ENCODE peak calls at places on chromosomes 12 and 14, in five cellular contexts. One of them, this sample, is unnamed.

GRCh38 chr12:64311877-64312276 is 78.7 kb downstream of the C12orf56 start:
- DNase-seq in NCI-H774: no peak
- DNase-seq in iPS DF 6.9: no peak
- DNase-seq in HT1080: no peak
- DNase-seq in lower lobe of right lung: no peak
- DNase-seq in this sample: no peak

GRCh38 chr14:45070215-45070614 is 13.7 kb upstream of the PRPF39 start:
- DNase-seq in NCI-H774: no peak
- DNase-seq in iPS DF 6.9: no peak
- DNase-seq in HT1080: peak; percentile 22
- DNase-seq in lower lobe of right lung: no peak
- DNase-seq in this sample: no peak

GRCh38 chr12:83074495-83074894 is 387.8 kb downstream of the TMTC2 start:
- DNase-seq in NCI-H774: no peak
- DNase-seq in iPS DF 6.9: no peak
- DNase-seq in HT1080: peak; percentile 4
- DNase-seq in lower lobe of right lung: no peak
- DNase-seq in this sample: no peak

GRCh38 chr12:59329457-59329856 is 266.4 kb upstream of the SLC16A7 start:
- DNase-seq in NCI-H774: no peak
- DNase-seq in iPS DF 6.9: no peak
- DNase-seq in HT1080: no peak
- DNase-seq in lower lobe of right lung: no peak
- DNase-seq in this sample: no peak

GRCh38 chr12:113462880-113463745 is 8.6 kb downstream of the LHX5 start:
- DNase-seq in NCI-H774: no peak
- DNase-seq in iPS DF 6.9: no peak
- DNase-seq in HT1080: no peak
- DNase-seq in lower lobe of right lung: no peak
- DNase-seq in this sample: no peak

GRCh38 chr12:90126125-90126524 is 417.5 kb upstream of the ATP2B1 start:
- DNase-seq in NCI-H774: no peak
- DNase-seq in iPS DF 6.9: no peak
- DNase-seq in HT1080: no peak
- DNase-seq in lower lobe of right lung: no peak
- DNase-seq in this sample: no peak

GRCh38 chr12:15846887-15847286 is 35.3 kb upstream of the STRAP start:
- DNase-seq in NCI-H774: no peak
- DNase-seq in iPS DF 6.9: no peak
- DNase-seq in HT1080: no peak
- DNase-seq in lower lobe of right lung: no peak
- DNase-seq in this sample: no peak

GRCh38 chr12:66694666-66695065 is 15.8 kb upstream of the GRIP1 start:
- DNase-seq in NCI-H774: no peak
- DNase-seq in iPS DF 6.9: no peak
- DNase-seq in HT1080: no peak
- DNase-seq in lower lobe of right lung: no peak
- DNase-seq in this sample: no peak

GRCh38 chr14:73717998-73718741 is 4.0 kb upstream of the PNMA1 start:
- DNase-seq in NCI-H774: no peak
- DNase-seq in iPS DF 6.9: no peak
- DNase-seq in HT1080: no peak
- DNase-seq in lower lobe of right lung: no peak
- DNase-seq in this sample: no peak

GRCh38 chr14:74407801-74408154 is 18.2 kb downstream of the SYNDIG1L start:
- DNase-seq in NCI-H774: no peak
- DNase-seq in iPS DF 6.9: no peak
- DNase-seq in HT1080: no peak
- DNase-seq in lower lobe of right lung: no peak
- DNase-seq in this sample: no peak

GRCh38 chr14:28742171-28742846 is 24.3 kb upstream of the FOXG1 start:
- DNase-seq in NCI-H774: no peak
- DNase-seq in iPS DF 6.9: no peak
- DNase-seq in HT1080: peak; percentile 22
- DNase-seq in lower lobe of right lung: no peak
- DNase-seq in this sample: no peak

GRCh38 chr12:51011960-51012359 is 14.2 kb downstream of the SLC11A2 start:
- DNase-seq in NCI-H774: no peak
- DNase-seq in iPS DF 6.9: no peak
- DNase-seq in HT1080: no peak
- DNase-seq in lower lobe of right lung: peak; percentile 55
- DNase-seq in this sample: no peak

GRCh38 chr12:109696485-109697269 is 16.9 kb upstream of the FAM222A start:
- DNase-seq in NCI-H774: no peak
- DNase-seq in iPS DF 6.9: no peak
- DNase-seq in HT1080: peak; percentile 40
- DNase-seq in lower lobe of right lung: no peak
- DNase-seq in this sample: no peak

GRCh38 chr12:90027041-90027440 is 318.4 kb upstream of the ATP2B1 start:
- DNase-seq in NCI-H774: no peak
- DNase-seq in iPS DF 6.9: no peak
- DNase-seq in HT1080: no peak
- DNase-seq in lower lobe of right lung: no peak
- DNase-seq in this sample: no peak

GRCh38 chr14:68768316-68768715 is 24.6 kb downstream of the ZFP36L1 start:
- DNase-seq in NCI-H774: no peak
- DNase-seq in iPS DF 6.9: no peak
- DNase-seq in HT1080: no peak
- DNase-seq in lower lobe of right lung: no peak
- DNase-seq in this sample: no peak

GRCh38 chr12:90333939-90334338 is 621.0 kb downstream of the CCER1 start:
- DNase-seq in NCI-H774: no peak
- DNase-seq in iPS DF 6.9: no peak
- DNase-seq in HT1080: peak; percentile 58
- DNase-seq in lower lobe of right lung: no peak
- DNase-seq in this sample: no peak

GRCh38 chr12:65741662-65742480 is 82.4 kb upstream of the HMGA2 start:
- DNase-seq in NCI-H774: no peak
- DNase-seq in iPS DF 6.9: no peak
- DNase-seq in HT1080: no peak
- DNase-seq in lower lobe of right lung: no peak
- DNase-seq in this sample: peak; percentile 48

GRCh38 chr12:98684199-98684598 is 39.1 kb downstream of the APAF1 start:
- DNase-seq in NCI-H774: no peak
- DNase-seq in iPS DF 6.9: no peak
- DNase-seq in HT1080: no peak
- DNase-seq in lower lobe of right lung: no peak
- DNase-seq in this sample: no peak

GRCh38 chr12:88258396-88258795 is 116.3 kb downstream of the TMTC3 start:
- DNase-seq in NCI-H774: no peak
- DNase-seq in iPS DF 6.9: no peak
- DNase-seq in HT1080: no peak
- DNase-seq in lower lobe of right lung: no peak
- DNase-seq in this sample: no peak

GRCh38 chr12:100437038-100437841 is 36.4 kb upstream of the NR1H4 start:
- DNase-seq in NCI-H774: no peak
- DNase-seq in iPS DF 6.9: no peak
- DNase-seq in HT1080: no peak
- DNase-seq in lower lobe of right lung: no peak
- DNase-seq in this sample: no peak

GRCh38 chr12:78096909-78097597 is 266.4 kb downstream of the NAV3 start:
- DNase-seq in NCI-H774: no peak
- DNase-seq in iPS DF 6.9: no peak
- DNase-seq in HT1080: no peak
- DNase-seq in lower lobe of right lung: no peak
- DNase-seq in this sample: no peak

GRCh38 chr12:39866135-39866534 is 239.7 kb downstream of the SLC2A13 start:
- DNase-seq in NCI-H774: no peak
- DNase-seq in iPS DF 6.9: no peak
- DNase-seq in HT1080: no peak
- DNase-seq in lower lobe of right lung: no peak
- DNase-seq in this sample: no peak

GRCh38 chr12:31000751-31001150 is 72.9 kb upstream of the DDX11 start:
- DNase-seq in NCI-H774: no peak
- DNase-seq in iPS DF 6.9: no peak
- DNase-seq in HT1080: no peak
- DNase-seq in lower lobe of right lung: no peak
- DNase-seq in this sample: no peak

GRCh38 chr14:89473979-89474378 is 56.9 kb upstream of the FOXN3 start:
- DNase-seq in NCI-H774: no peak
- DNase-seq in iPS DF 6.9: no peak
- DNase-seq in HT1080: no peak
- DNase-seq in lower lobe of right lung: no peak
- DNase-seq in this sample: no peak

GRCh38 chr14:100893760-100894159 is 9.8 kb downstream of the RTL1 start:
- DNase-seq in NCI-H774: no peak
- DNase-seq in iPS DF 6.9: no peak
- DNase-seq in HT1080: no peak
- DNase-seq in lower lobe of right lung: peak; percentile 31
- DNase-seq in this sample: no peak

GRCh38 chr12:94140556-94140955 is 7.8 kb upstream of the PLXNC1 start:
- DNase-seq in NCI-H774: peak; percentile 15
- DNase-seq in iPS DF 6.9: no peak
- DNase-seq in HT1080: peak; percentile 31
- DNase-seq in lower lobe of right lung: no peak
- DNase-seq in this sample: no peak

GRCh38 chr12:52256165-52256935 is 18.1 kb upstream of the KRT86 start:
- DNase-seq in NCI-H774: no peak
- DNase-seq in iPS DF 6.9: no peak
- DNase-seq in HT1080: no peak
- DNase-seq in lower lobe of right lung: peak; percentile 14
- DNase-seq in this sample: no peak

GRCh38 chr12:53070901-53071492 is 8.2 kb downstream of the SPRYD3 start:
- DNase-seq in NCI-H774: no peak
- DNase-seq in iPS DF 6.9: no peak
- DNase-seq in HT1080: no peak
- DNase-seq in lower lobe of right lung: no peak
- DNase-seq in this sample: no peak

GRCh38 chr14:24262821-24263733 is at the start of gene TGM1:
- DNase-seq in NCI-H774: no peak
- DNase-seq in iPS DF 6.9: no peak
- DNase-seq in HT1080: no peak
- DNase-seq in lower lobe of right lung: peak; percentile 41
- DNase-seq in this sample: no peak

GRCh38 chr14:63766616-63767015 is 38.8 kb upstream of the SGPP1 start:
- DNase-seq in NCI-H774: no peak
- DNase-seq in iPS DF 6.9: no peak
- DNase-seq in HT1080: no peak
- DNase-seq in lower lobe of right lung: no peak
- DNase-seq in this sample: no peak

GRCh38 chr12:128047266-128048060 is 219.5 kb upstream of the TMEM132C start:
- DNase-seq in NCI-H774: no peak
- DNase-seq in iPS DF 6.9: no peak
- DNase-seq in HT1080: no peak
- DNase-seq in lower lobe of right lung: no peak
- DNase-seq in this sample: no peak

GRCh38 chr14:54730156-54730961 is 163.4 kb downstream of the SAMD4A start:
- DNase-seq in NCI-H774: no peak
- DNase-seq in iPS DF 6.9: no peak
- DNase-seq in HT1080: peak; percentile 45
- DNase-seq in lower lobe of right lung: no peak
- DNase-seq in this sample: no peak

GRCh38 chr12:728781-729180 is 23.6 kb upstream of the WNK1 start:
- DNase-seq in NCI-H774: no peak
- DNase-seq in iPS DF 6.9: no peak
- DNase-seq in HT1080: no peak
- DNase-seq in lower lobe of right lung: no peak
- DNase-seq in this sample: no peak

GRCh38 chr12:124032265-124032886 is 59.4 kb downstream of the ZNF664 start:
- DNase-seq in NCI-H774: peak; percentile 35
- DNase-seq in iPS DF 6.9: no peak
- DNase-seq in HT1080: peak; percentile 58
- DNase-seq in lower lobe of right lung: no peak
- DNase-seq in this sample: peak; percentile 39

GRCh38 chr14:93430889-93431670 is at the start of gene UNC79:
- DNase-seq in NCI-H774: peak; percentile 83
- DNase-seq in iPS DF 6.9: peak; percentile 43
- DNase-seq in HT1080: no peak
- DNase-seq in lower lobe of right lung: no peak
- DNase-seq in this sample: no peak

GRCh38 chr12:104306943-104307654 is 3.6 kb downstream of the EID3 start:
- DNase-seq in NCI-H774: no peak
- DNase-seq in iPS DF 6.9: no peak
- DNase-seq in HT1080: no peak
- DNase-seq in lower lobe of right lung: no peak
- DNase-seq in this sample: no peak

GRCh38 chr14:100049220-100049619 is 16.0 kb upstream of the EVL start:
- DNase-seq in NCI-H774: no peak
- DNase-seq in iPS DF 6.9: no peak
- DNase-seq in HT1080: no peak
- DNase-seq in lower lobe of right lung: no peak
- DNase-seq in this sample: no peak

GRCh38 chr14:73846944-73847343 is 4.7 kb upstream of the PTGR2 start:
- DNase-seq in NCI-H774: no peak
- DNase-seq in iPS DF 6.9: no peak
- DNase-seq in HT1080: no peak
- DNase-seq in lower lobe of right lung: no peak
- DNase-seq in this sample: no peak

GRCh38 chr12:102484017-102484731 is 3.8 kb upstream of the IGF1 start:
- DNase-seq in NCI-H774: no peak
- DNase-seq in iPS DF 6.9: no peak
- DNase-seq in HT1080: peak; percentile 34
- DNase-seq in lower lobe of right lung: peak; percentile 50
- DNase-seq in this sample: peak; percentile 33

GRCh38 chr14:41749425-41749824 is 142.7 kb downstream of the LRFN5 start:
- DNase-seq in NCI-H774: peak; percentile 76
- DNase-seq in iPS DF 6.9: no peak
- DNase-seq in HT1080: peak; percentile 63
- DNase-seq in lower lobe of right lung: no peak
- DNase-seq in this sample: no peak